ENCODE peak calls at places on chromosomes 2 and 18, in four cellular contexts. Q is psoas muscle, A is suprapubic skin, L is tibial artery. N is an unnamed sample.

GRCh38 chr2:129301431-129301913 is 678.0 kb upstream of the RAB6C start:
- DNase-seq in Q (peak), A (no peak), L (peak), N (no peak)

GRCh38 chr18:3350566-3351527 is 88.9 kb downstream of the MYL12B start:
- DNase-seq in Q (no peak), A (no peak), L (no peak), N (no peak)

GRCh38 chr18:13627639-13628038 is 98.7 kb downstream of the FAM210A start:
- DNase-seq in A (no peak), Q (no peak), L (no peak), N (no peak)

GRCh38 chr2:238097988-238098853 is 1.9 kb upstream of the ESPNL start:
- DNase-seq in Q (peak), A (no peak), L (no peak), N (no peak)

GRCh38 chr2:12484536-12485115 is 232.1 kb upstream of the TRIB2 start:
- DNase-seq in A (no peak), Q (no peak), L (no peak), N (no peak)

GRCh38 chr2:15814406-15814805 is 125.9 kb upstream of the MYCN start:
- DNase-seq in A (no peak), Q (no peak), L (no peak), N (no peak)

GRCh38 chr2:100924520-100925451 is 77.3 kb upstream of the RPL31 start:
- DNase-seq in Q (no peak), L (no peak), A (no peak), N (peak)

GRCh38 chr2:166152064-166152463 is 24.2 kb upstream of the SCN1A start:
- DNase-seq in A (no peak), L (no peak), Q (no peak), N (no peak)

GRCh38 chr18:61888622-61889021 is 4.2 kb downstream of the RNF152 start:
- DNase-seq in Q (no peak), A (no peak), L (no peak), N (no peak)

GRCh38 chr2:102251042-102251848 is 60.1 kb upstream of the IL1RL1 start:
- DNase-seq in L (peak), A (peak), Q (peak), N (no peak)

GRCh38 chr2:233689498-233689897 is 3.2 kb upstream of the UGT1A6 start:
- DNase-seq in L (no peak), A (no peak), Q (no peak), N (no peak)

GRCh38 chr2:46315103-46315890 is 18.1 kb downstream of the EPAS1 start:
- DNase-seq in L (peak), Q (peak), A (peak), N (peak)

GRCh38 chr2:200302940-200303727 is 3.4 kb upstream of the SPATS2L start:
- DNase-seq in A (no peak), Q (no peak), L (no peak), N (peak)

GRCh38 chr2:219171231-219171651 is 1.4 kb upstream of the SLC23A3 start:
- DNase-seq in L (peak), A (peak), Q (peak), N (peak)

GRCh38 chr2:7572460-7572859 is 655.2 kb downstream of the RNF144A start:
- DNase-seq in Q (no peak), A (no peak), L (no peak), N (no peak)

DNA sequence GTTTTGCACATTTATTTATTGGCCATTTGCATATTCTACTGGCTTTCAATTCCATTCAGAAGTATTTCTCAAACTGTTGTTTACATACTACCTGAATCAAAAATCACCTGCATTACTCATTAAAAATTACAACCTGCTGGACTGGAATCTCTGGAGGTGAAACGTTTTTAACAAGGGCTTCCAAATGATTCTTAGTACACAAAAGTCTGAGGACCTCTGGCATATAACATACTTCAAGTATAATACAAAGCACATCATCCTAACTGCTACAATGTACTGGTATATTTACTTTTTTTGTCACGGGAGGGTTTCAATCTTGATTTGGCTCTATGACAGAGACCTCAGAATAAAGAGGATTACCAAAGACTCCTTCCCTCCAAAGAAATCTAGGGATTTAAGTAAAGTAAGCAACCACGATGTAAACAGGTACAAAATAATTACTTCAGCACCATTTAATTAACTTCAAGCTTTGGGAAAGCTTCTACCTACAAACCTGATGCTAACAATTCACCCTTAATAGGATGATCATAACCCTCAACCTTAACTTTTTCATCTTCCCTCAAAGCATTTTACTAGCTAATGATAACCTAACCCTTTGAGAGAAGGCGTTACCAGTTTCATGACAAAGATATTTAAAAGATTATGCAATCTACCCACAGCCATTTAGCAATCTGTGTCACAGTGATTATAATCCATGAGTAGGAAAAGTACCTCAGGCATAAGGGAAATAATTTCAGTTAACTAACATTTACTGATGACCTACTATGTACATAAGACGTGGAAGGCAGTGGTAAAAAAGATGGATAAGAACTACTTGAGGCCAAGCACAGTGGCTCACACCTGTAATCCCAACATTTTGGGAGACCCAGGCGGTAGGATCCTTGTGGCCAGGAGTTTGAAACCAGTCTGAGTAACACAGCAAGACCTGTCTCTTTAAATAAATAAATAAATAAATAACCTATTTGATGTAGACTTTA is 24.7 kb downstream of the ATAD2B start:
- DNase-seq in Q (no peak), A (no peak), L (no peak), N (no peak)
- H3K4me3 ChIP-seq in Q (no peak), A (no peak), L (no peak), N (no peak)

DNA sequence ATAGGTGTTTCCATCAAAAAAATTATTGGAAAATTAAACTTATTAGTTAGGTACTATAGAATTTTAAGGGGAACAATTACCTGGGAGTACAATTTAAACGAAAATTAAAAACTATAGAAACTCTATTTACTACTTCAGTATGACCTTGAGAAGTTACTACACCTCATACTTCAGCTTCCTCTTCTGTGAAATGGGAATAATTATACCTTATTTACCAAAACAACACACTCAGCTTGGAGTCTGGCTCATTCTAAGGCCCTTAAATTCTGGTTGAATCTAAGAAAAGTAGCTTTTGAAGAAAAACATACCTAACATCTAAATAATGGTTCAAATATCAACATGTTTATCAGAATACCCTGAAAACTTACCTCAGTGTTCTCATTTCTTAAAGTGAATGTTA is 2.7 kb downstream of the NABP1 start:
- DNase-seq in L (no peak), Q (no peak), A (no peak), N (no peak)
- H3K4me3 ChIP-seq in L (no peak), Q (peak), A (no peak), N (peak)

GRCh38 chr2:151553-152328 is 105.4 kb upstream of the FAM110C start:
- DNase-seq in Q (no peak), L (no peak), A (no peak), N (no peak)
- H3K4me3 ChIP-seq in Q (no peak), L (no peak), A (no peak), N (no peak)

DNA sequence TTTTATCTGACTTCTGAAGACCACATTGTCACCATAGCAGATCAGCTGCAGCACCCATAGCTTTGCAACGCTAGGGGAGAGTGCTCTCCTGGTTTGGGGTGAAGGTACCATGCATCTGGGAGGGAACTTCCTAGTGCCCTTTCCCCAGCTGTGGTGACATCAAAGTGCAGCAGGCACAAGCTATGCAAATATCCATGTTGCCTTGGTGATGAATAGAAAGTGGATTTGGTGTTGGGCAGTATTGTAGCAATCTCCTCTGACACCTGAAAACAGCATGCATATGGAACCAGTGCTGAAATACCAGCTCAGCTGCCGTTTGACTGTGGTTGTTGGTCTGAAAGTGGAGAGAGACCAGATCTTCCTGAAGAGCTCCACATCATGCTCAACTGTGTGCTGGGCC is 37.1 kb downstream of the BCL2L11 start:
- DNase-seq in L (no peak), A (no peak), Q (no peak), N (no peak)
- H3K4me3 ChIP-seq in L (no peak), A (no peak), Q (no peak), N (no peak)

DNA sequence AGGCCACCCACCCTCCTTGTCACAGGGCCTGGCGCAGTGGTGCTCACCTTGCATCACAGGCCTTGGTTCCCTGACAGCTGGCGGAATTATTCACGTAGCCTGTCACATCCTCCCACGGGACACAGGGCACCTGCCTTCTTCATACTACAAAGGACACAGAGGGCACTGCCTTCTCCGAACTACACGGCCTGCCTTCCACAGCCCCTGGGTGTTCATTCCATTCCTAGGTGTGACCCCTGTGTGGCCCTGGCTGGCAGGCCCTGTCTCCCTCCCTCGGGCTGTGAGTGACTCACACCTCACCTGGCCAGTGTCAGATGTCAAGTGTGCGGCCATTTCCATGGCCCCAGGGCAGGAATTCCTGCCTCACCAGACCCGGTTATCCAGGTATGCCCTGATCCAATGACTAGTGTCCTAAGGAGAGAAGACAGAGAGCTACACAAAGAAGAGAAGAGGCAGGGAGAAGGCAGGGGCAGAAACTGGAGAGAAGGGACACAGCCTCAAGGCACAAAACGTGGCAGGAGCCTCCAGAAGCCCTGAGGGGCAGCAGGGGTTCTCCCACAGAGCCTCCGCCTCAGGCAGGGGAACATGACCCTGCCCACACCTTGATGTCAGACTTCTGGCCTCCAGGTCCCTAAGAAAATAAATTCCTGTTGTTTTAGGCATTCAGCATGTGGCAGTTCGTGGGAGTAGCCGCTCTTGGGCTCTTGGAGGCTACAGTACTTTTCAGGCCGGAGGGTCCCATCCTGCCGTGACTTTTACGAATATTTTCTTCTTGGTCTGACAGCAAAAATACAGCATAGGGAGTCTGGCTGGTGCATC is 43.4 kb downstream of the MBP start:
- DNase-seq in L (no peak), Q (peak), A (no peak), N (no peak)
- H3K4me3 ChIP-seq in L (no peak), Q (no peak), A (no peak), N (no peak)

DNA sequence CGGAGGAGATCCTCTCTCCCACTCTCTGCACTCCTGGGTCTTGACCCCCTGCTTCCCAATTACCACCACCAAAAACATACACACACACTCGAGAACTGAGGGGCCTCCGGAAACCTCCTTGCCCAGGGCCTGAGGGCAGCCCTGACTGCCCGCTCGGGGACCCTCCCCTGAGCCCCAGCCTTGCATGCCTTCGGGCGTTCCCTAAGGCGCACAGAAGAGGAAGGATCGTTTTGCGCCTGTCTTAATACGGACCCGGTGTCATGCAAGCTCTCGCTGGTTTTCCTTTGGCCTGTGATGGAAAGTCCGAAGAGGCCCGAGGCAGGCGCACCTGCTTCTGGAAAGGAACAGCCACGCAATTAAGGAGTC is 19.8 kb downstream of the POU3F3 start:
- DNase-seq in Q (no peak), L (no peak), A (no peak), N (no peak)
- H3K4me3 ChIP-seq in Q (peak), L (peak), A (peak), N (no peak)

GRCh38 chr18:77472486-77472885 is 222.8 kb downstream of the GALR1 start:
- DNase-seq in L (no peak), Q (no peak), A (no peak), N (no peak)
- H3K4me3 ChIP-seq in L (no peak), Q (no peak), A (no peak), N (no peak)

GRCh38 chr2:127561371-127561770 is 25.9 kb downstream of the MYO7B start:
- DNase-seq in Q (no peak), L (no peak), A (peak), N (no peak)

GRCh38 chr2:127560201-127560928 is 24.9 kb downstream of the MYO7B start:
- DNase-seq in L (no peak), Q (no peak), A (peak), N (no peak)

GRCh38 chr2:127558911-127559310 is 23.4 kb downstream of the MYO7B start:
- DNase-seq in Q (no peak), A (peak), L (no peak), N (no peak)

GRCh38 chr2:127560929-127561275 is 25.4 kb downstream of the MYO7B start:
- DNase-seq in L (no peak), A (peak), Q (no peak), N (no peak)

DNA sequence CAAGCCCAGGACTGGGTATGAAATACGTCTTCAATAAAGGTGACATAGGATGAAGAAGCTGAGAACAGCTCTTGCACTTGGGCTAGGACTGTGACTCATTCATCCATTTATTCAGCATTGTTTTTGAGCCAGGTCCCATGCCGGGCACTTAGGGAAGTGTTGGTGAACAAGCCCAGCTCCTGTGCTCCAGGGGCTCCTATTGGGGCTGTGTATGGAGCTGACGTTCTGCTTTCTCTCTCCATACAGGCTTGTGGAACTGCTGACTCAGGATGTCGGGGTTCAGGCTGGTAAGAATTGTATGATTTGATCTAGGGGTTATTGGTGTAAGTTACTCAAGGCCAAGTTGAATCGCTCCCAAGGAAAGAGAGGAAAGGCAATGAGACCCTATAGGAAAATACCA is 24.0 kb downstream of the MYO7B start:
- DNase-seq in A (peak), Q (no peak), L (no peak), N (no peak)
- H3K4me3 ChIP-seq in A (no peak), Q (no peak), L (no peak), N (no peak)

DNA sequence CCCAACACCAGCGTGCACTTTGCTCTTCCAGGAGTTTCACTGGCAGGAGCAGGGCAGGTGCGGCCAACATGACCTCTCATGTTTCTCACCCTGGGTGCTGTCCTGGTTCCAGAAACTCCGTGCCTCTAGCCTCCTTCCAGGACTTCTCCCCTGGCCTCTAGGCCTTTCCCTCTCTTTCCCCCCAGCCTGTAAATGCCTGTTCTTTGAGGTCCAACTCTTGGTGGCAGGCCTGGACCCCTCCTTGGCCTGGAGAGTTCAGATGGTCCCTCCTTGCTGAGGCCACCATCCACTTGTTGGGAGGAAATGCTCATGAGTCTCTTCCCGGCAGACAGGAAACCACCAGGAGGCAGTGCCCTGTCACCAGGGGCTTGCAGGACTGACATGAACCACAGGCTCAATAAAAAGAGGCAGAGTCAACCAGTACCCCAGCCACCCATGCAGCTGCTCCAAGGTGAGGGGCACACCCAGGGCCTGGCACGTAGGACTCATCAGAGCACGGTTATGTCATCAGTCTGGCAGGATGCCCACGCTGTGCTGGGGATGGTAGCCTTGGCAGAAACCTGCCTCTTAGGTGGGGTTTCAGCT is 1.5 kb downstream of the MALL start:
- DNase-seq in Q (no peak), L (no peak), A (peak), N (no peak)
- H3K4me3 ChIP-seq in Q (peak), L (no peak), A (peak), N (no peak)

DNA sequence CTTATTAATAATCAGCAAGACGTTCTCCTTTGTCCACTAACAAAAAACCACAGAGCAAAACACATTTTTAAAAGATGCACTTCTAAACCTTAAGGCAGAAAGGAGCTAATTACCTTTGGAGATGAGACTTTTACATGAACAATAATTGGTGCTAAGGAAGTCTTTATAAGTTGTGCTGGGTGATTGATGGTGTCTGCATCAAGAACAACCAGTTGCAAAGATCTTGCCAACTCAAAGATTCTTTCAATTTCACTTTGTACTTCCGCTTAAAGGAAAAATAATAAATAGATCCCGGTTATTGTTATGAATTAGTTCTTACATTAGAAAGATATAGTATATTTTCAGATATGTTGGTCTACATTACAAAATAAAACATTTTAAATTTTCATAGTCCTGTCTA is 26.9 kb upstream of the ARL5A start:
- DNase-seq in L (no peak), Q (no peak), A (no peak), N (no peak)
- H3K4me3 ChIP-seq in L (no peak), Q (no peak), A (no peak), N (no peak)